ENCODE peak calls at places on chromosomes 1 and 21, in nine cellular contexts. One of them, this sample, is unnamed. For H3K36me3, the result is how much of the 10 kb centered on the place peaks cover.

GRCh38 chr1:24866211-24867063 is 63.6 kb downstream of the RUNX3 start:
- DNase-seq in mucosa of descending colon: peak
- DNase-seq in pancreas: no peak
- DNase-seq in IMR-90: no peak
- DNase-seq in breast epithelium: no peak
- DNase-seq in H7: peak
- DNase-seq in uterus: no peak
- DNase-seq in cardiac muscle cell: no peak
- DNase-seq in gastrocnemius medialis: no peak
- DNase-seq in this sample: no peak

GRCh38 chr1:84505167-84506001 is 802 bp upstream of the SPATA1 start:
- DNase-seq in mucosa of descending colon: no peak
- DNase-seq in pancreas: peak
- DNase-seq in IMR-90: peak
- DNase-seq in breast epithelium: peak
- DNase-seq in H7: peak
- DNase-seq in uterus: no peak
- DNase-seq in cardiac muscle cell: peak
- DNase-seq in gastrocnemius medialis: peak
- DNase-seq in this sample: peak

GRCh38 chr1:75133754-75134655 is at the start of gene LHX8:
- DNase-seq in mucosa of descending colon: no peak
- DNase-seq in pancreas: no peak
- DNase-seq in IMR-90: no peak
- DNase-seq in breast epithelium: no peak
- DNase-seq in H7: peak
- DNase-seq in uterus: no peak
- DNase-seq in cardiac muscle cell: no peak
- DNase-seq in gastrocnemius medialis: no peak
- DNase-seq in this sample: no peak

GRCh38 chr1:193754732-193755427 is 568.5 kb upstream of the B3GALT2 start:
- DNase-seq in mucosa of descending colon: no peak
- DNase-seq in pancreas: no peak
- DNase-seq in IMR-90: no peak
- DNase-seq in breast epithelium: no peak
- DNase-seq in H7: peak
- DNase-seq in uterus: no peak
- DNase-seq in cardiac muscle cell: peak
- DNase-seq in gastrocnemius medialis: no peak
- DNase-seq in this sample: peak

GRCh38 chr1:112386786-112387346 is 9.1 kb upstream of the CTTNBP2NL start:
- DNase-seq in mucosa of descending colon: peak
- DNase-seq in pancreas: peak
- DNase-seq in IMR-90: no peak
- DNase-seq in breast epithelium: no peak
- DNase-seq in H7: no peak
- DNase-seq in uterus: no peak
- DNase-seq in cardiac muscle cell: no peak
- DNase-seq in gastrocnemius medialis: no peak
- DNase-seq in this sample: no peak

GRCh38 chr1:47616036-47616435 is 178.2 kb downstream of the FOXD2 start:
- DNase-seq in mucosa of descending colon: no peak
- DNase-seq in pancreas: no peak
- DNase-seq in IMR-90: no peak
- DNase-seq in breast epithelium: no peak
- DNase-seq in H7: no peak
- DNase-seq in uterus: no peak
- DNase-seq in cardiac muscle cell: no peak
- DNase-seq in gastrocnemius medialis: no peak
- DNase-seq in this sample: no peak

GRCh38 chr1:20587639-20588017 is 1.3 kb upstream of the CDA start:
- DNase-seq in mucosa of descending colon: no peak
- DNase-seq in pancreas: no peak
- DNase-seq in IMR-90: peak
- DNase-seq in breast epithelium: no peak
- DNase-seq in H7: no peak
- DNase-seq in uterus: no peak
- DNase-seq in cardiac muscle cell: no peak
- DNase-seq in gastrocnemius medialis: no peak
- DNase-seq in this sample: no peak

GRCh38 chr1:15833069-15833679 is 14.3 kb upstream of the SPEN start:
- DNase-seq in mucosa of descending colon: peak
- DNase-seq in pancreas: no peak
- DNase-seq in IMR-90: no peak
- DNase-seq in breast epithelium: peak
- DNase-seq in H7: no peak
- DNase-seq in uterus: peak
- DNase-seq in cardiac muscle cell: no peak
- DNase-seq in gastrocnemius medialis: peak
- DNase-seq in this sample: no peak

GRCh38 chr1:152013664-152014237 is 20.1 kb upstream of the S100A10 start:
- DNase-seq in mucosa of descending colon: peak
- DNase-seq in pancreas: no peak
- DNase-seq in IMR-90: peak
- DNase-seq in breast epithelium: no peak
- DNase-seq in H7: peak
- DNase-seq in uterus: no peak
- DNase-seq in cardiac muscle cell: peak
- DNase-seq in gastrocnemius medialis: no peak
- DNase-seq in this sample: peak

GRCh38 chr1:201396859-201397464 is 2.2 kb downstream of the LAD1 start:
- DNase-seq in mucosa of descending colon: peak
- DNase-seq in pancreas: peak
- DNase-seq in IMR-90: no peak
- DNase-seq in breast epithelium: peak
- DNase-seq in H7: no peak
- DNase-seq in uterus: no peak
- DNase-seq in cardiac muscle cell: no peak
- DNase-seq in gastrocnemius medialis: no peak
- DNase-seq in this sample: no peak

GRCh38 chr1:214476958-214477870 is 74.2 kb downstream of the PTPN14 start:
- DNase-seq in mucosa of descending colon: no peak
- DNase-seq in pancreas: no peak
- DNase-seq in IMR-90: peak
- DNase-seq in breast epithelium: no peak
- DNase-seq in H7: no peak
- DNase-seq in uterus: no peak
- DNase-seq in cardiac muscle cell: peak
- DNase-seq in gastrocnemius medialis: no peak
- DNase-seq in this sample: no peak

GRCh38 chr1:215151841-215152240 is 69.3 kb downstream of the KCNK2 start:
- DNase-seq in mucosa of descending colon: no peak
- DNase-seq in pancreas: no peak
- DNase-seq in IMR-90: no peak
- DNase-seq in breast epithelium: no peak
- DNase-seq in H7: no peak
- DNase-seq in uterus: no peak
- DNase-seq in cardiac muscle cell: no peak
- DNase-seq in gastrocnemius medialis: no peak
- DNase-seq in this sample: no peak

GRCh38 chr21:46137908-46138307 is 17.5 kb downstream of the FTCD start:
- DNase-seq in mucosa of descending colon: no peak
- DNase-seq in pancreas: peak
- DNase-seq in IMR-90: no peak
- DNase-seq in breast epithelium: no peak
- DNase-seq in H7: no peak
- DNase-seq in uterus: no peak
- DNase-seq in cardiac muscle cell: no peak
- DNase-seq in gastrocnemius medialis: no peak
- DNase-seq in this sample: no peak

GRCh38 chr1:211583011-211583995 is 4.3 kb upstream of the SLC30A1 start:
- DNase-seq in mucosa of descending colon: no peak
- DNase-seq in pancreas: no peak
- DNase-seq in IMR-90: no peak
- DNase-seq in breast epithelium: no peak
- DNase-seq in H7: no peak
- DNase-seq in uterus: no peak
- DNase-seq in cardiac muscle cell: no peak
- DNase-seq in gastrocnemius medialis: no peak
- DNase-seq in this sample: no peak

GRCh38 chr21:33197546-33197945 is 32.2 kb upstream of the IFNAR2 start:
- DNase-seq in mucosa of descending colon: no peak
- DNase-seq in pancreas: no peak
- DNase-seq in IMR-90: no peak
- DNase-seq in breast epithelium: no peak
- DNase-seq in H7: no peak
- DNase-seq in uterus: no peak
- DNase-seq in cardiac muscle cell: peak
- DNase-seq in gastrocnemius medialis: no peak
- DNase-seq in this sample: no peak

DNA sequence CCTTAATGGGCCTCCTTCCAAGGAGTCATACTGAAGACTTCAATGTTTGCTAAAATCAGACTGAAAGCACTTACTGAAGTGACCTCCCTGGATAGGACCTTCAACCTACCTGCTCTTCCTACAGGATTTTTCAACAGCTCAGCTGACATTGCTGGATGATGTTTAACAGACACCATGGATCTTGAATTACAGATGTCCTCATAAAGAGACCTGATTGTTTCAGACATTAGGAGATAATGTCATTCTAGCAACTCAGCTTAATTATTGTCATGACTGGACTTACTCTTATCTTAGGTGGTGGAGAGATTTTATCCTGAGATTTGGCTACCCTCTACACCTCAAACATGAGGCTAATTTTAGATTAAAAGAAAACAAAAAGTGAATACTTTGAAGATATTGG is 73.9 kb upstream of the SDC3 start:
- DNase-seq in mucosa of descending colon: no peak
- DNase-seq in pancreas: no peak
- DNase-seq in IMR-90: no peak
- DNase-seq in breast epithelium: no peak
- DNase-seq in H7: no peak
- DNase-seq in uterus: no peak
- DNase-seq in cardiac muscle cell: no peak
- DNase-seq in gastrocnemius medialis: no peak
- DNase-seq in this sample: no peak
- H3K36me3 ChIP-seq in mucosa of descending colon: under half
- H3K36me3 ChIP-seq in pancreas: under half
- H3K36me3 ChIP-seq in IMR-90: under half
- H3K36me3 ChIP-seq in breast epithelium: under half
- H3K36me3 ChIP-seq in H7: under half
- H3K36me3 ChIP-seq in uterus: under half
- H3K36me3 ChIP-seq in cardiac muscle cell: under half
- H3K36me3 ChIP-seq in gastrocnemius medialis: under half
- H3K36me3 ChIP-seq in this sample: half or more

DNA sequence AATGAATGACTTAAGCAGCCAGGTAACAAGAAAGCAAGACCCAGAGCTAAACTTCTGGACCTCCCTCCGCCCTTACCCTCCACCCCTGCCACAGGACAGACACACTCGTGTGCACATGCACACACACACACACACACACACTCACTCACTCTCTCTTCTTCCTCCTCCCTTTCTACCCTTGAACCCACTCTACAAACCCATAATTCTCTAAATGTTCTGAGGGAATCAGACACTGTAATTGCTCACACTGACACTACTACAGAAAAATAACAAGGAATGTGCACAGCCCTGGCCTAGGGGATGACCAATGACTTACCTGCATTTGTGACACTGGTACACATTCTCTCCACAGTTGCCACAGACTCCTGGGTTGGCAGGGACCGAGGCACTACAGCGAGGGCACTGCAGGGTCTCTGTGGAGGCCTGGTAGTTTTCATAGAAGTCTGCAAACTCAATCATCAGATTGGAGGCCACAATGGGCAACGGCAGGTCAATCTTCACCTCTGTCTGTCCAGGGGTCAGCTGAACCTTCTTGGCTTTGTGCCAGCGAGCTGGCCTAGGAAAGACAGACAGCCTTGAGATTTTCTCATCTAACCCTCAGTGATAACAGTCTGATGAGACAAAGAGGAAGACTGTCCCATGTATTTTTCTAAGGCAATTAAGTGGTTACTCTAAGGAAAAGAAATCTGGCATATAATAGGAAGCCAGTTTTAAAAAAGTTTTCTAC is 94.8 kb downstream of the UBR4 start:
- DNase-seq in mucosa of descending colon: no peak
- DNase-seq in pancreas: no peak
- DNase-seq in IMR-90: no peak
- DNase-seq in breast epithelium: no peak
- DNase-seq in H7: no peak
- DNase-seq in uterus: no peak
- DNase-seq in cardiac muscle cell: no peak
- DNase-seq in gastrocnemius medialis: no peak
- DNase-seq in this sample: no peak
- H3K36me3 ChIP-seq in mucosa of descending colon: under half
- H3K36me3 ChIP-seq in pancreas: half or more
- H3K36me3 ChIP-seq in IMR-90: half or more
- H3K36me3 ChIP-seq in breast epithelium: half or more
- H3K36me3 ChIP-seq in H7: half or more
- H3K36me3 ChIP-seq in uterus: under half
- H3K36me3 ChIP-seq in cardiac muscle cell: half or more
- H3K36me3 ChIP-seq in gastrocnemius medialis: under half
- H3K36me3 ChIP-seq in this sample: half or more

DNA sequence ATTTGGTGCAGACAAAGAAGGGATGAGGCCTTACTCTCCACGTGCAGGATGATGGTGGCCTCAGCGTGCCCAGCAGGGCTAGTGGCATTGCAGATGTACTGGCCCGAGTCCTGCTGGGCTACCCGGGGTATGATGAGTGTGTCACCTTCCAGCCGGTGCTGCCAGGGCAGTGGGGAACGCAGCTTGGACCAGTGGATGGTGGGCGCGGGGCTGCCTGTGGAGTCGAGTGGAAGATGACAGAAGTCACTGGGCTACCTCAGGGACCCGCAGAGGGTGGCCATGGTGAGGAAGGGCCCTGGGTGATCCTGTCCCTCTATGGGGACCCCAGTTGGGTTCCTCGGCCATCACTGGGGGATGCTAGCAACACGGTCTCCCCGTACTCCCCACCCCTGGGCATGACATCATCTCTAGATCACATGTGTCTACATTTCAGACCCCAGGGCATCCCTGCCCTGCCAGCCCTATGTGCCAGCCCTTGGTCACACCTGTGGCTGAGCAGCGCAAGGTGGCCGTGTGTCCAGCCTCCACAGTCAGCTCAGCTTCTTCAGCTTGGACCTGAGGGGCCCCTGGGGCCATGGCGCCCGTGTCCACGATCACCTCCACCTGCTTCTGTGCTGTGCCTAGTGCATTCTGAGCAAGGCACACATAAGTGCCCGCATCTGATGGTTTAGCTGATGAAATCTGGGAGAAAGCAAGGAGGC is 27.4 kb downstream of the LDLRAD2 start:
- DNase-seq in mucosa of descending colon: no peak
- DNase-seq in pancreas: no peak
- DNase-seq in IMR-90: no peak
- DNase-seq in breast epithelium: no peak
- DNase-seq in H7: no peak
- DNase-seq in uterus: no peak
- DNase-seq in cardiac muscle cell: no peak
- DNase-seq in gastrocnemius medialis: no peak
- DNase-seq in this sample: no peak
- H3K36me3 ChIP-seq in mucosa of descending colon: under half
- H3K36me3 ChIP-seq in pancreas: under half
- H3K36me3 ChIP-seq in IMR-90: half or more
- H3K36me3 ChIP-seq in breast epithelium: under half
- H3K36me3 ChIP-seq in H7: under half
- H3K36me3 ChIP-seq in uterus: under half
- H3K36me3 ChIP-seq in cardiac muscle cell: under half
- H3K36me3 ChIP-seq in gastrocnemius medialis: under half
- H3K36me3 ChIP-seq in this sample: under half

DNA sequence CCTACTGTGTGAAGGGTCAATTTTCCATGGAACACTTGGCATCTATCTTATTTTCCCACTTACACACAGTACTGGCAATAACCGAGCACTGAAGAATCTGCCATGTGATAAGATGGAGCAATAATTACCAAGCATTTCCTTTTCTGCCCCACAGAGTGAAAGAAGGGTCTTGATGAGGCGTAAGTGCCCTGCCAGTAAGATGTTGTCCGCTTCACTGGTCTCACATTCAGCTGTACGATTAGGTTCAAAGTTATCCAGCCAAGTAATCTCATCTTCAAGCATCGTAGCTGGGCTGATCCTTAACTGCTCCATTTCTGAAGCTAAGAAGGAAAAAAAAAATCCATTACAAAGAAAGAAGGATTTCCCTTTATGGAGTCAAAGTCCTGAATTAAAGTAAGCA is 67.8 kb downstream of the PCSK9 start:
- DNase-seq in mucosa of descending colon: no peak
- DNase-seq in pancreas: no peak
- DNase-seq in IMR-90: no peak
- DNase-seq in breast epithelium: no peak
- DNase-seq in H7: no peak
- DNase-seq in uterus: no peak
- DNase-seq in cardiac muscle cell: peak
- DNase-seq in gastrocnemius medialis: no peak
- DNase-seq in this sample: no peak
- H3K36me3 ChIP-seq in mucosa of descending colon: under half
- H3K36me3 ChIP-seq in pancreas: half or more
- H3K36me3 ChIP-seq in IMR-90: under half
- H3K36me3 ChIP-seq in breast epithelium: under half
- H3K36me3 ChIP-seq in H7: under half
- H3K36me3 ChIP-seq in uterus: under half
- H3K36me3 ChIP-seq in cardiac muscle cell: half or more
- H3K36me3 ChIP-seq in gastrocnemius medialis: under half
- H3K36me3 ChIP-seq in this sample: half or more

This sample was measured in OCI-LY7.